ENCODE peak calls at places on chromosomes 1 and 21, in six cellular contexts. R, F, Y, S, M and V are unnamed samples.

GRCh38 chr1:29161977-29162376 is 19.7 kb downstream of the SRSF4 start:
- DNase-seq in R (no peak), S (no peak), Y (no peak), M (no peak), F (no peak), V (no peak)

GRCh38 chr1:206486995-206487788 is 16.9 kb downstream of the IKBKE start:
- DNase-seq in M (no peak), Y (no peak), F (no peak), S (no peak), R (no peak), V (no peak)

GRCh38 chr1:55443175-55443933 is 228.2 kb upstream of the USP24 start:
- DNase-seq in S (no peak), Y (peak; percentile 98), F (no peak), R (peak; percentile 100), M (no peak), V (peak; percentile 92)

GRCh38 chr1:200323856-200324400 is 85.9 kb downstream of the ZNF281 start:
- DNase-seq in S (no peak), R (peak; percentile 67), F (no peak), M (no peak), Y (peak; percentile 45), V (peak; percentile 71)

GRCh38 chr1:208631057-208631456 is 386.9 kb upstream of the PLXNA2 start:
- DNase-seq in F (no peak), M (no peak), Y (no peak), R (no peak), S (no peak), V (no peak)

GRCh38 chr1:118945460-118945859 is 42.7 kb downstream of the TBX15 start:
- DNase-seq in M (no peak), R (no peak), F (no peak), S (no peak), Y (no peak), V (no peak)

GRCh38 chr21:36918291-36918690 is 48.2 kb downstream of the HLCS start:
- DNase-seq in Y (peak; percentile 40), S (no peak), R (peak; percentile 10), F (no peak), M (no peak), V (no peak)

GRCh38 chr1:176051902-176052518 is 155.1 kb downstream of the COP1 start:
- DNase-seq in F (no peak), R (peak; percentile 47), Y (peak; percentile 47), S (no peak), M (no peak), V (peak; percentile 94)

GRCh38 chr21:34524671-34525601 is 12.9 kb upstream of the KCNE1 start:
- DNase-seq in S (no peak), M (no peak), R (peak; percentile 84), Y (peak; percentile 74), F (peak; percentile 71), V (peak; percentile 85)

GRCh38 chr1:94542088-94542671 is 621 bp upstream of the F3 start:
- DNase-seq in Y (peak; percentile 84), F (no peak), M (no peak), R (peak; percentile 83), S (no peak), V (peak; percentile 45)

GRCh38 chr1:193846881-193847280 is 660.5 kb upstream of the B3GALT2 start:
- DNase-seq in M (no peak), F (no peak), R (peak; percentile 11), S (no peak), Y (no peak), V (no peak)

GRCh38 chr1:110555807-110556470 is 37.0 kb upstream of the KCNA10 start:
- DNase-seq in Y (no peak), M (no peak), R (no peak), F (peak; percentile 25), S (no peak), V (no peak)

GRCh38 chr1:3289502-3289901 is 165.0 kb upstream of the ARHGEF16 start:
- DNase-seq in Y (no peak), R (no peak), M (no peak), S (no peak), F (no peak), V (no peak)

GRCh38 chr1:40984066-40984465 is 4.6 kb downstream of the CTPS1 start:
- DNase-seq in F (no peak), Y (no peak), S (no peak), M (no peak), R (no peak), V (no peak)

GRCh38 chr1:237814319-237814924 is 76.3 kb downstream of the ZP4 start:
- DNase-seq in Y (peak; percentile 5), F (no peak), M (no peak), S (peak; percentile 33), R (peak; percentile 14), V (no peak)

GRCh38 chr1:157831968-157832626 is 9.5 kb downstream of the CD5L start:
- DNase-seq in Y (no peak), F (no peak), R (no peak), M (no peak), S (no peak), V (peak; percentile 35)

GRCh38 chr1:67213948-67214347 is 47.7 kb downstream of the IL23R start:
- DNase-seq in Y (no peak), F (no peak), M (no peak), R (no peak), S (no peak), V (no peak)

GRCh38 chr1:172827841-172828240 is 168.9 kb downstream of the FASLG start:
- DNase-seq in S (no peak), F (no peak), M (no peak), Y (no peak), R (no peak), V (no peak)

GRCh38 chr1:172823534-172823933 is 164.6 kb downstream of the FASLG start:
- DNase-seq in S (no peak), Y (peak; percentile 73), R (peak; percentile 68), F (no peak), M (no peak), V (no peak)

GRCh38 chr1:172827301-172827700 is 168.4 kb downstream of the FASLG start:
- DNase-seq in M (no peak), R (peak; percentile 35), F (no peak), Y (peak; percentile 83), S (no peak), V (no peak)

GRCh38 chr1:172824199-172824598 is 165.3 kb downstream of the FASLG start:
- DNase-seq in R (peak; percentile 14), F (no peak), Y (no peak), S (no peak), M (no peak), V (no peak)

DNA sequence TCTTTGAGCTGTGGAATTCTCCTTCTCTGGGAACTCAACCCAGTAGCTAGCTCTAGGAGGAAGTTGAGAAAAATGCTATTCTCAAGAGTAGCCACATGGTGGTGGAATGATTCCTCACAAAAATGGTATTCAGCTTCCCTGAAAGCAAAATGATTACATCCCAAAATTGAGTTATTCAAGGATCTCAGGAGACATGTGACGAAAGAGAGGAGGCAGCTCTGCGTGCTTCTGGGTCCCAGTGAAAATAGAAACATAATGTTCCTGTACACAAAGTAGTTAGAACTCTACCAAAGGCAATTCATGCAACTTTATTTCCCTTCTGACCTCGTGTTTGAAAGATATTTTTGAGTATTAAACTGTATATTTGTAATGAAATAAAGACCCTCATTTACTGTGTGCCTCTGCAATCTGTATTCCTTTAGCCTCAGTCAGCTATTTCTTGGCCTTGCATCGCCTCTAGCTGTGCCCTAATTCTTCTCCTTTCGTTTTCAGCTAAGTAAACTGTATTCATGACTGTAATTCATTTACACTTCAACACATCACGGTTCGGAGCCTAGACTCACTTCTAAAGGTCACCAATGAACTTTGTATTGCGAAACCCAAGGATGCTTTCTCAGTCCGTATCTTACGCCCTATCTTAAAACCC is 167.3 kb downstream of the FASLG start:
- DNase-seq in M (no peak), F (no peak), Y (peak; percentile 96), R (peak; percentile 95), S (no peak), V (peak; percentile 87)
- H3K4ac ChIP-seq in M (no peak overlapping the region), F (no peak overlapping the region), Y (peak overlapping the region; percentile 59), R (peak overlapping the region; percentile 93), S (no peak overlapping the region), V (no peak overlapping the region)

GRCh38 chr1:11479375-11479979 is 522 bp downstream of the DISP3 start:
- DNase-seq in S (no peak), R (no peak), F (peak; percentile 40), M (no peak), Y (peak; percentile 0), V (no peak)
- H3K14ac ChIP-seq in S (no peak overlapping the region), R (no peak overlapping the region), F (no peak overlapping the region), M (no peak overlapping the region), Y (no peak overlapping the region), V (no peak overlapping the region)

GRCh38 chr1:153776971-153777370 is 1.8 kb downstream of the SLC27A3 start:
- DNase-seq in S (no peak), M (no peak), R (no peak), F (no peak), Y (no peak), V (no peak)

GRCh38 chr1:153774036-153774435 is 1.2 kb upstream of the SLC27A3 start:
- DNase-seq in F (no peak), S (no peak), Y (no peak), R (no peak), M (no peak), V (no peak)

GRCh38 chr1:153776352-153776751 is 1.1 kb downstream of the SLC27A3 start:
- DNase-seq in Y (no peak), S (no peak), F (no peak), M (no peak), R (no peak), V (no peak)

GRCh38 chr1:153774780-153775431 is at the start of gene SLC27A3:
- DNase-seq in F (peak; percentile 61), M (peak; percentile 25), R (no peak), S (no peak), Y (no peak), V (peak; percentile 62)

DNA sequence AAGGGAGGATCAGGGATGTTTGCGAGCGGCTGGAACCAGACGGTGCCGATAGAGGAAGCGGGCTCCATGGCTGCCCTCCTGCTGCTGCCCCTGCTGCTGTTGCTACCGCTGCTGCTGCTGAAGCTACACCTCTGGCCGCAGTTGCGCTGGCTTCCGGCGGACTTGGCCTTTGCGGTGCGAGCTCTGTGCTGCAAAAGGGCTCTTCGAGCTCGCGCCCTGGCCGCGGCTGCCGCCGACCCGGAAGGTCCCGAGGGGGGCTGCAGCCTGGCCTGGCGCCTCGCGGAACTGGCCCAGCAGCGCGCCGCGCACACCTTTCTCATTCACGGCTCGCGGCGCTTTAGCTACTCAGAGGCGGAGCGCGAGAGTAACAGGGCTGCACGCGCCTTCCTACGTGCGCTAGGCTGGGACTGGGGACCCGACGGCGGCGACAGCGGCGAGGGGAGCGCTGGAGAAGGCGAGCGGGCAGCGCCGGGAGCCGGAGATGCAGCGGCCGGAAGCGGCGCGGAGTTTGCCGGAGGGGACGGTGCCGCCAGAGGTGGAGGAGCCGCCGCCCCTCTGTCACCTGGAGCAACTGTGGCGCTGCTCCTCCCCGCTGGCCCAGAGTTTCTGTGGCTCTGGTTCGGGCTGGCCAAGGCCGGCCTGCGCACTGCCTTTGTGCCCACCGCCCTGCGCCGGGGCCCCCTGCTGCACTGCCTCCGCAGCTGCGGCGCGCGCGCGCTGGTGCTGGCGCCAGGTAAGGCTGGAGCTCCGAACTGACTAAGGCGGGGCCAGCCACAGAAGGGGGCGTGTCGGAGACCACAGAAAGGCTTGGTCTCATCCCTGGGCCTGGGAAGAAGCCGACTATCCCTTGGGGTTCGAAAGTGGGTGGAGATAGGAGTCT is 465 bp downstream of the SLC27A3 start:
- DNase-seq in S (peak; percentile 59), Y (peak; percentile 68), F (peak; percentile 95), M (peak; percentile 70), R (peak; percentile 50), V (peak; percentile 69)
- H3K4ac ChIP-seq in S (no peak overlapping the region), Y (peak overlapping the region; percentile 59), F (no peak overlapping the region), M (peak overlapping the region; percentile 94), R (peak overlapping the region; percentile 49), V (peak overlapping the region; percentile 31)

GRCh38 chr1:178796013-178796412 is 71.0 kb downstream of the RALGPS2 start:
- DNase-seq in M (no peak), F (no peak), R (no peak), S (no peak), Y (no peak), V (no peak)
- H3K14ac ChIP-seq in M (no peak overlapping the region), F (no peak overlapping the region), R (no peak overlapping the region), S (no peak overlapping the region), Y (no peak overlapping the region), V (no peak overlapping the region)

GRCh38 chr1:8913457-8913856 is 32.2 kb upstream of the CA6 start:
- DNase-seq in S (no peak), M (no peak), R (no peak), F (no peak), Y (no peak), V (no peak)
- H3K4ac ChIP-seq in S (no peak overlapping the region), M (no peak overlapping the region), R (no peak overlapping the region), F (no peak overlapping the region), Y (no peak overlapping the region), V (no peak overlapping the region)